ENCODE peak calls at places on chromosome 6, in four cellular contexts. X is H9, H is bronchial epithelial cell, A is foreskin fibroblast. N is an unnamed sample.

GRCh38 chr6:26660096-26660425 is 515 bp upstream of the ZNF322 start:
- DNase-seq in X (no peak), H (peak), A (peak), N (peak)

GRCh38 chr6:107746461-107747030 is 77.6 kb downstream of the SCML4 start:
- DNase-seq in X (no peak), H (no peak), A (no peak), N (no peak)

GRCh38 chr6:142802124-142802523 is 142.9 kb downstream of the HIVEP2 start:
- DNase-seq in X (no peak), H (peak), A (peak), N (peak)

GRCh38 chr6:106520711-106521367 is 108.5 kb downstream of the RTN4IP1 start:
- DNase-seq in X (no peak), H (no peak), A (no peak), N (no peak)

GRCh38 chr6:25641940-25642666 is 9.9 kb upstream of the SCGN start:
- DNase-seq in X (no peak), H (no peak), A (no peak), N (no peak)

GRCh38 chr6:126811307-126811706 is 307.2 kb upstream of the RSPO3 start:
- DNase-seq in X (no peak), H (no peak), A (peak), N (no peak)

GRCh38 chr6:79057746-79058145 is 20.3 kb downstream of the PHIP start:
- DNase-seq in X (no peak), H (no peak), A (no peak), N (no peak)

GRCh38 chr6:144314003-144314485 is 28.9 kb downstream of the UTRN start:
- DNase-seq in X (no peak), H (no peak), A (peak), N (peak)

GRCh38 chr6:63644668-63645326 is 9.2 kb downstream of the PHF3 start:
- DNase-seq in X (no peak), H (peak), A (no peak), N (no peak)

GRCh38 chr6:75384116-75384515 is 99.5 kb upstream of the TMEM30A start:
- DNase-seq in X (no peak), H (no peak), A (no peak), N (no peak)

GRCh38 chr6:79078057-79078969 is at the start of gene PHIP:
- DNase-seq in X (peak), H (peak), A (peak), N (peak)

GRCh38 chr6:33124525-33124901 is 48.7 kb downstream of the HLA-DPB1 start:
- DNase-seq in X (peak), H (no peak), A (no peak), N (no peak)

GRCh38 chr6:33128318-33128717 is 52.5 kb downstream of the HLA-DPB1 start:
- DNase-seq in X (no peak), H (no peak), A (no peak), N (no peak)

GRCh38 chr6:33123732-33124524 is 48.1 kb downstream of the HLA-DPB1 start:
- DNase-seq in X (peak), H (peak), A (peak), N (no peak)

GRCh38 chr6:33124947-33125346 is 49.2 kb downstream of the HLA-DPB1 start:
- DNase-seq in X (no peak), H (no peak), A (no peak), N (no peak)

GRCh38 chr6:33126101-33126714 is 50.4 kb downstream of the HLA-DPB1 start:
- DNase-seq in X (peak), H (peak), A (peak), N (peak)
- TF ChIP-seq CTCF in X (peak), H (peak), A (peak), N (peak)

GRCh38 chr6:15744824-15745402 is 82.1 kb upstream of the DTNBP1 start:
- DNase-seq in X (no peak), H (no peak), A (no peak), N (no peak)
- TF ChIP-seq CTCF in X (peak), H (no peak), A (no peak), N (no peak)

GRCh38 chr6:44100088-44100550 is 27.1 kb downstream of the MRPL14 start:
- DNase-seq in X (no peak), H (peak), A (no peak), N (peak)
- TF ChIP-seq CTCF in X (peak), H (peak), A (peak), N (peak)

DNA sequence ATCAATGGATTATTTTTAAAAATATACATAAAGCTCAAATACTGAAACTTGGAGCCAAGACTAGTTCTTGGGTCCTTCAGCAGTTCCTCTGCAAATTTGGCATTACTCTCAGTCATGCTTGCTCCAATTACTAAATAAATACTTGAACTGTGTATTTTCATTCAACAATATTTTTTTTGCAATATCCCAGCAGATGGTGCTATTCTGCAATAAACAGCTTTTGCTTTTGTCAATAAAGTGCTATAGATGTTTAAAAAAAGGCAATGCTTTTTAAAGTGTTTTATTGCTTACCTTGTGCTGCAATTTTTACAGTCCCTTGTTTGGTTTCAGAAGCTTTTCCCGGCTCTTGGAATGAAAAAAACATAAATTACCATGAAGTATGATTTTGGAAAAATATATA is 243.4 kb downstream of the TRDN start:
- DNase-seq in X (no peak), H (peak), A (no peak), N (no peak)
- TF ChIP-seq CTCF in X (peak), H (peak), A (no peak), N (peak)

GRCh38 chr6:95866732-95867131 is 149.0 kb upstream of the FUT9 start:
- DNase-seq in X (peak), H (peak), A (no peak), N (no peak)
- TF ChIP-seq CTCF in X (peak), H (peak), A (no peak), N (no peak)

GRCh38 chr6:168333471-168333870 is 13.9 kb upstream of the DACT2 start:
- DNase-seq in X (peak), H (no peak), A (no peak), N (no peak)

GRCh38 chr6:168331058-168331457 is 11.5 kb upstream of the DACT2 start:
- DNase-seq in X (no peak), H (no peak), A (no peak), N (no peak)

GRCh38 chr6:168332020-168332419 is 12.4 kb upstream of the DACT2 start:
- DNase-seq in X (peak), H (no peak), A (no peak), N (no peak)

GRCh38 chr6:168334072-168334471 is 14.5 kb upstream of the DACT2 start:
- DNase-seq in X (no peak), H (no peak), A (no peak), N (no peak)

GRCh38 chr6:168333039-168333438 is 13.5 kb upstream of the DACT2 start:
- DNase-seq in X (no peak), H (no peak), A (no peak), N (no peak)
- TF ChIP-seq CTCF in X (peak), H (peak), A (no peak), N (peak)

GRCh38 chr6:134093007-134093573 is 40.7 kb upstream of the SLC2A12 start:
- DNase-seq in X (no peak), H (no peak), A (no peak), N (no peak)
- TF ChIP-seq CTCF in X (no peak), H (no peak), A (no peak), N (no peak)

GRCh38 chr6:125790403-125791150 is at the start of gene NCOA7:
- DNase-seq in X (peak), H (peak), A (peak), N (peak)
- TF ChIP-seq CTCF in X (no peak), H (no peak), A (no peak), N (no peak)

GRCh38 chr6:163428373-163428772 is 13.9 kb downstream of the QKI start:
- DNase-seq in X (no peak), H (no peak), A (no peak), N (no peak)

GRCh38 chr6:163429858-163430448 is 15.4 kb downstream of the QKI start:
- DNase-seq in X (no peak), H (no peak), A (no peak), N (no peak)

GRCh38 chr6:163423696-163424095 is 9.2 kb downstream of the QKI start:
- DNase-seq in X (no peak), H (no peak), A (no peak), N (no peak)

GRCh38 chr6:163432300-163432699 is 17.8 kb downstream of the QKI start:
- DNase-seq in X (no peak), H (no peak), A (no peak), N (no peak)

GRCh38 chr6:163427498-163428254 is 13.2 kb downstream of the QKI start:
- DNase-seq in X (no peak), H (peak), A (peak), N (no peak)
- TF ChIP-seq CTCF in X (peak), H (peak), A (peak), N (no peak)

GRCh38 chr6:20946037-20946436 is 411.8 kb downstream of the CDKAL1 start:
- DNase-seq in X (no peak), H (no peak), A (peak), N (peak)
- TF ChIP-seq CTCF in X (peak), H (no peak), A (peak), N (peak)